ENCODE peak calls at places on chromosome 1, in six cellular contexts. Q is AG04450, L is esophagus squamous epithelium, X is mammary epithelial cell, Y is GM23248, P is testis. Z is an unnamed sample.

GRCh38 chr1:6471086-6471841 is 5.3 kb upstream of the TNFRSF25 start:
- DNase-seq in Q (no peak), L (no peak), X (no peak), Y (no peak), P (peak; percentile 50), Z (peak; percentile 89)

GRCh38 chr1:151839457-151840409 is at the start of gene C2CD4D:
- DNase-seq in Q (no peak), L (no peak), X (peak; percentile 94), Y (no peak), P (peak; percentile 85), Z (peak; percentile 93)

GRCh38 chr1:150259758-150260669 is 2.4 kb downstream of the CA14 start:
- DNase-seq in Q (no peak), L (no peak), X (peak; percentile 56), Y (no peak), P (peak; percentile 59), Z (peak; percentile 92)

GRCh38 chr1:116377564-116378529 is 4.8 kb downstream of the ATP1A1 start:
- DNase-seq in Q (peak; percentile 75), L (no peak), X (peak; percentile 92), Y (peak; percentile 96), P (peak; percentile 90), Z (no peak)

GRCh38 chr1:233718057-233718456 is 104.2 kb downstream of the KCNK1 start:
- DNase-seq in Q (no peak), L (no peak), X (no peak), Y (no peak), P (no peak), Z (no peak)

GRCh38 chr1:112744019-112744578 is 29.0 kb upstream of the PPM1J start:
- DNase-seq in Q (no peak), L (no peak), X (no peak), Y (peak; percentile 83), P (peak; percentile 58), Z (peak; percentile 86)

GRCh38 chr1:113913887-113914664 is 8.9 kb downstream of the DCLRE1B start:
- DNase-seq in Q (no peak), L (no peak), X (no peak), Y (no peak), P (no peak), Z (no peak)

GRCh38 chr1:66532798-66533783 is 862 bp upstream of the SGIP1 start:
- DNase-seq in Q (peak; percentile 91), L (no peak), X (no peak), Y (peak; percentile 77), P (peak; percentile 21), Z (peak; percentile 81)

GRCh38 chr1:13896932-13897331 is 196.9 kb downstream of the PRDM2 start:
- DNase-seq in Q (no peak), L (no peak), X (no peak), Y (no peak), P (no peak), Z (no peak)

GRCh38 chr1:22139817-22140216 is 3.1 kb downstream of the WNT4 start:
- DNase-seq in Q (no peak), L (no peak), X (no peak), Y (no peak), P (no peak), Z (peak; percentile 72)

GRCh38 chr1:116172666-116173065 is 61.5 kb downstream of the MAB21L3 start:
- DNase-seq in Q (no peak), L (no peak), X (no peak), Y (no peak), P (no peak), Z (no peak)

GRCh38 chr1:213864007-213864406 is 123.8 kb upstream of the PROX1 start:
- DNase-seq in Q (no peak), L (no peak), X (no peak), Y (no peak), P (no peak), Z (no peak)

GRCh38 chr1:155961937-155962336 is 16.4 kb downstream of the ARHGEF2 start:
- DNase-seq in Q (peak; percentile 78), L (no peak), X (peak; percentile 100), Y (peak; percentile 100), P (no peak), Z (peak; percentile 67)

GRCh38 chr1:36856126-36856525 is 178.2 kb downstream of the GRIK3 start:
- DNase-seq in Q (no peak), L (no peak), X (no peak), Y (no peak), P (no peak), Z (peak; percentile 73)

GRCh38 chr1:27233677-27234053 is 767 bp upstream of the WDTC1 start:
- DNase-seq in Q (no peak), L (no peak), X (no peak), Y (no peak), P (peak; percentile 24), Z (no peak)

GRCh38 chr1:167109125-167109524 is 15.2 kb downstream of the STYXL2 start:
- DNase-seq in Q (no peak), L (no peak), X (peak; percentile 52), Y (no peak), P (no peak), Z (peak; percentile 60)

GRCh38 chr1:98088361-98088760 is 167.5 kb upstream of the DPYD start:
- DNase-seq in Q (no peak), L (no peak), X (no peak), Y (no peak), P (no peak), Z (no peak)

GRCh38 chr1:168709407-168709891 is 19.6 kb downstream of the DPT start:
- DNase-seq in Q (no peak), L (no peak), X (peak; percentile 95), Y (peak; percentile 98), P (no peak), Z (no peak)

GRCh38 chr1:33010946-33011731 is 25.5 kb downstream of the AK2 start:
- DNase-seq in Q (no peak), L (no peak), X (no peak), Y (peak; percentile 66), P (peak; percentile 68), Z (no peak)

DNA sequence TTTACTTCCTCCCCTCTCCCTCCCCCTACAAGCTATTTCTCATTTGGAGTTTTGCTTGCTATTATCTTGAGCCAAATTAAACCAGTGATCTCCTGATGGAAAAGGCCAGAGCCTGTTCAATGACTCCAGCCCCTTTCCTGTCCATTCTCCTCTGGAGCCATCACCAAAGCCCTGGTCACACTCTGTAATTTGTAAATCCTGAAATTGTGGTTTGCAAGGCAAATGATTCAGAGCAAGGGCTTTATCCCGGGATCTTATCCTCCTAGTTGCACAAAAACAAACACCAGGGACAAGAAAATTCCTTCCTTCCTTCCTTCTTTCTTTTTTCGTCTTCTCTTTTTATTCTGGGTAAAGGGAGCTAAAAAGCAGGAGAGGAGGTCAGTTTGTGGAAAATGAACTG is 366.1 kb upstream of the ST6GALNAC5 start:
- DNase-seq in Q (no peak), L (no peak), X (no peak), Y (peak; percentile 13), P (no peak), Z (no peak)
- H3K27me3 ChIP-seq in Q (no peaks in the 10 kb centered on the region), L (no peaks in the 10 kb centered on the region), X (no peaks in the 10 kb centered on the region), Y (no peaks in the 10 kb centered on the region), P (no peaks in the 10 kb centered on the region), Z (no peaks in the 10 kb centered on the region)

GRCh38 chr1:219071209-219071608 is 102.5 kb upstream of the LYPLAL1 start:
- DNase-seq in Q (no peak), L (no peak), X (no peak), Y (no peak), P (no peak), Z (no peak)

GRCh38 chr1:219067350-219067712 is 106.3 kb upstream of the LYPLAL1 start:
- DNase-seq in Q (no peak), L (no peak), X (no peak), Y (no peak), P (no peak), Z (no peak)

GRCh38 chr1:219076536-219076935 is 97.1 kb upstream of the LYPLAL1 start:
- DNase-seq in Q (no peak), L (no peak), X (no peak), Y (no peak), P (no peak), Z (no peak)

GRCh38 chr1:219074084-219074728 is 99.5 kb upstream of the LYPLAL1 start:
- DNase-seq in Q (no peak), L (no peak), X (no peak), Y (no peak), P (no peak), Z (no peak)

GRCh38 chr1:219072329-219072728 is 101.3 kb upstream of the LYPLAL1 start:
- DNase-seq in Q (no peak), L (no peak), X (no peak), Y (no peak), P (no peak), Z (no peak)
- H3K27me3 ChIP-seq in Q (no peaks in the 10 kb centered on the region), L (no peaks in the 10 kb centered on the region), X (no peaks in the 10 kb centered on the region), Y (no peaks in the 10 kb centered on the region), P (no peaks in the 10 kb centered on the region), Z (no peaks in the 10 kb centered on the region)

DNA sequence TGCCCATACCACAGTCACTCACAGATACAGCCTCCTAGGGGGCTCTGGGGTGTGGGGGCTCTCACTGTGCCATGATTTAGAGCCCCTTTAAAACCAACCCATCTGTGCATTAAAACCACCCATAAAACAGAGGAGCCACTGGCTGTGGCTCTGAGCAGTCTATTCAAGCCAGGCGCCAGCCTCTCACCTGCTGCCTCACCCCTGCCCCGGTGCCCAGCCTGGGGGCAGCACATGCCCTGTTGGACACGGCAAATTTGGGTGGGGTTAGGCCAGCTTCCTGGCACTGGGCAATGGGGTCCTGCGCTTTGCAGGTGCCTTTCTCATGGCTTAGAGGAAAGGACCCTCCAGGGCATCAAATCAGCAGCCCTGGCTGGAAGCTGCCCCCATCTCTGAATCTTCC is 73.1 kb downstream of the CASZ1 start:
- DNase-seq in Q (no peak), L (no peak), X (no peak), Y (no peak), P (no peak), Z (no peak)
- H3K27me3 ChIP-seq in Q (peaks cover 45% of the 10 kb centered on the region), L (no peaks in the 10 kb centered on the region), X (no peaks in the 10 kb centered on the region), Y (peaks cover 19% of the 10 kb centered on the region), P (no peaks in the 10 kb centered on the region), Z (no peaks in the 10 kb centered on the region)

GRCh38 chr1:228778946-228779345 is 43.7 kb downstream of the RHOU start:
- DNase-seq in Q (no peak), L (no peak), X (no peak), Y (peak; percentile 30), P (no peak), Z (no peak)

GRCh38 chr1:228778466-228778865 is 43.2 kb downstream of the RHOU start:
- DNase-seq in Q (no peak), L (no peak), X (no peak), Y (no peak), P (no peak), Z (no peak)

GRCh38 chr1:228777211-228777610 is 41.9 kb downstream of the RHOU start:
- DNase-seq in Q (no peak), L (no peak), X (no peak), Y (no peak), P (no peak), Z (no peak)

GRCh38 chr1:228772516-228773212 is 37.4 kb downstream of the RHOU start:
- DNase-seq in Q (no peak), L (no peak), X (no peak), Y (no peak), P (no peak), Z (peak; percentile 65)

DNA sequence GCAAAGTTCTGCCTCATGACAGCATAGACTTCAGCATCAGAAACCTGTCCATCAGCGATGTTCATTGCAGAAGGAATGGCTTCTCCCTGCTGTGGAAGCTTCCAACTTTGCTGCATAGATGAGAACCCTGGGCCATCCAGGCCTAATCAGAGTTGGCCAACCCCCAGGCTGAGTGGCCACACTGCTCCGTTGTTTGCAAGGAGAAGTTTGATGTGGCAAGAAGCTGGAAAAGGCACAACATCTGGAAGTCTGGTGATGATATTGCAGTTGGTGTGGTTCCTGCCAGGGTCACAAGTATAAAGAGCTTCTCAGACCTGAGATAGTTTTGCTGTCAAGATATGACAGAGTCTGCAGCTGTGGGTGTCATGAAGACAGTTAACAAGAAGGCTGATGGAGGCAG is 41.2 kb downstream of the RHOU start:
- DNase-seq in Q (no peak), L (no peak), X (no peak), Y (no peak), P (no peak), Z (no peak)
- H3K27me3 ChIP-seq in Q (peaks cover 5% of the 10 kb centered on the region), L (no peaks in the 10 kb centered on the region), X (peaks cover 6% of the 10 kb centered on the region), Y (peaks cover 8% of the 10 kb centered on the region), P (no peaks in the 10 kb centered on the region), Z (peaks cover 62% of the 10 kb centered on the region)